ENCODE peak calls at places on chromosomes 3 and 15, in seven cellular contexts. A is uterus, G is GM12878, D is AG04450, R is pancreas, S is ovary, O is sigmoid colon. P is an unnamed sample.

GRCh38 chr3:64321747-64322146 is 96.5 kb upstream of the PRICKLE2 start:
- DNase-seq in A (no peak), G (no peak), D (peak; percentile 48), R (no peak), S (no peak), O (no peak), P (no peak)

GRCh38 chr3:170154569-170155143 is 26.9 kb downstream of the PHC3 start:
- DNase-seq in A (no peak), G (peak; percentile 56), D (no peak), R (no peak), S (no peak), O (no peak), P (no peak)

GRCh38 chr15:31060429-31061140 is 40.9 kb downstream of the TRPM1 start:
- DNase-seq in A (no peak), G (no peak), D (no peak), R (peak; percentile 36), S (no peak), O (no peak), P (no peak)

GRCh38 chr15:33915571-33916407 is 52.5 kb upstream of the CHRM5 start:
- DNase-seq in A (no peak), G (no peak), D (no peak), R (no peak), S (no peak), O (no peak), P (no peak)

GRCh38 chr3:193595939-193596487 is 3.0 kb downstream of the OPA1 start:
- DNase-seq in A (no peak), G (no peak), D (no peak), R (no peak), S (no peak), O (no peak), P (no peak)

GRCh38 chr15:52295421-52295991 is at the start of gene MYO5C:
- DNase-seq in A (peak; percentile 42), G (no peak), D (no peak), R (peak; percentile 96), S (no peak), O (peak; percentile 77), P (peak; percentile 96)

GRCh38 chr15:90187257-90187868 is 13.8 kb upstream of the SEMA4B start:
- DNase-seq in A (no peak), G (no peak), D (no peak), R (no peak), S (peak; percentile 49), O (no peak), P (no peak)

GRCh38 chr3:163779396-163780344 is 1298.6 kb downstream of the SI start:
- DNase-seq in A (no peak), G (no peak), D (no peak), R (no peak), S (no peak), O (no peak), P (no peak)

GRCh38 chr3:43185656-43186375 is 79.9 kb upstream of the POMGNT2 start:
- DNase-seq in A (no peak), G (no peak), D (peak; percentile 65), R (no peak), S (no peak), O (no peak), P (no peak)

GRCh38 chr15:70170096-70170699 is 72.5 kb upstream of the TLE3 start:
- DNase-seq in A (no peak), G (no peak), D (no peak), R (no peak), S (no peak), O (no peak), P (peak; percentile 53)

GRCh38 chr15:86570738-86571137 is 491.1 kb downstream of the AGBL1 start:
- DNase-seq in A (no peak), G (no peak), D (no peak), R (no peak), S (no peak), O (no peak), P (no peak)

GRCh38 chr15:38600241-38600640 is 35.6 kb upstream of the RASGRP1 start:
- DNase-seq in A (no peak), G (no peak), D (no peak), R (no peak), S (no peak), O (no peak), P (no peak)

GRCh38 chr3:15905041-15905440 is 107.3 kb upstream of the ANKRD28 start:
- DNase-seq in A (no peak), G (no peak), D (no peak), R (no peak), S (no peak), O (no peak), P (no peak)

GRCh38 chr15:82680200-82681102 is 29.2 kb downstream of the AP3B2 start:
- DNase-seq in A (no peak), G (no peak), D (no peak), R (peak; percentile 87), S (peak; percentile 71), O (peak; percentile 50), P (peak; percentile 91)

GRCh38 chr3:142586803-142587406 is 8.4 kb upstream of the ATR start:
- DNase-seq in A (no peak), G (no peak), D (peak; percentile 32), R (peak; percentile 30), S (no peak), O (no peak), P (no peak)

GRCh38 chr3:124885466-124886167 is 1.5 kb downstream of the ITGB5 start:
- DNase-seq in A (no peak), G (no peak), D (no peak), R (no peak), S (no peak), O (peak; percentile 63), P (no peak)

GRCh38 chr15:69482686-69483256 is 30.2 kb downstream of the RPLP1 start:
- DNase-seq in A (no peak), G (no peak), D (no peak), R (no peak), S (no peak), O (no peak), P (peak; percentile 16)

GRCh38 chr3:4979401-4980228 is at the start of gene BHLHE40:
- DNase-seq in A (no peak), G (no peak), D (no peak), R (no peak), S (no peak), O (no peak), P (no peak)

DNA sequence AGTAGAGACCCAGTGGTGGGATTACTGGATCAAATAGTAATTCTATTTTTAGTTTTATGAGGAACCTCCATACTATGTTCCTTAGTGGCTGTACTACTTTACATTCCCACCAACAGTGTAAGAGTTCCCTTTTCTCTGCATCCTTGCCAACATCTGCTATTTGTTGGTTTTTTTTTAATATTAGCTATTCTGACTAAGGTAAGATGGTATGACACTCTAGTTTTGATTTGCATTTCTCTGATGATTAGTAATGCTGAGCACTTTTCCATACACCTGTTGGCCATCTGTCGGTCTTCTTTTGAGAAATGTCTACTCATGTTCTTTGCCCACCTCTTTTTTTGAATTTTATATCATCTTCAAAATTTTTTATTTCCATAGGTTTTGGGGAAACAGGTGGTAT is 34.2 kb upstream of the RAP2B start:
- DNase-seq in A (no peak), G (no peak), D (no peak), R (no peak), S (no peak), O (no peak), P (no peak)
- H3K27ac ChIP-seq in A (no peak overlapping the region), G (no peak overlapping the region), D (no peak overlapping the region), R (no peak overlapping the region), S (no peak overlapping the region), O (no peak overlapping the region), P (no peak overlapping the region)

DNA sequence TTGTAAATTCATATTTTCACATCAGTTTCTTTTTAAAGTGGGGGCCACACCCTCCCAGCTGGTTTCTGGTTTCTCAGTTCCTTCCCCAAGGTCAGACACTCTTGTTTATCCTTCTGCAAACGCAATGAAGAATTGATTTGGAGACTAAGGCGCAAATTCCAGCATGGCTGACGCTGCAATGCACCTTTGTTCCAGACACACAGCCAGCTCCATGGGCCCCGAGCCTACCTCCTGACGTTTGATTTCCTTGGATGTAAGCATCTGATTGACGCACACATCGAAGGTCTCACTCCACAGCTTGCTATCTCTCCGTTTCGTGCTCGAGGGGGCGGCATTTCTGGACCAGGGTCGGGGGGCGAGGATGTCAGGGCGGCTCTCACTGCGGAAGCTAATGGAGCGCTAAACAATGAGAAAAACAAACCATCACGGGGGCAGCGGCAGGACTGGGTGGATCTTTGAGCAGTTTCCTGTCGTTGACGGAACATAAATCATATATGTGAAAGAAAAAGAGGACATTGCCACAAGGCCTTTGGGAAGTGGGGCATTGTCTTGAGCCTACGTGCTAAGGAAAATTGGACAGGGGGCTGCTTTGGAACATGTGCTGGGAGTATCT is 46.9 kb downstream of the ARHGEF3 start:
- DNase-seq in A (no peak), G (peak; percentile 34), D (no peak), R (no peak), S (no peak), O (no peak), P (peak; percentile 69)
- H3K4me3 ChIP-seq in A (no peak overlapping the region), G (peak overlapping the region; percentile 72), D (no peak overlapping the region), R (no peak overlapping the region), S (no peak overlapping the region), O (no peak overlapping the region), P (peak overlapping the region; percentile 32)

DNA sequence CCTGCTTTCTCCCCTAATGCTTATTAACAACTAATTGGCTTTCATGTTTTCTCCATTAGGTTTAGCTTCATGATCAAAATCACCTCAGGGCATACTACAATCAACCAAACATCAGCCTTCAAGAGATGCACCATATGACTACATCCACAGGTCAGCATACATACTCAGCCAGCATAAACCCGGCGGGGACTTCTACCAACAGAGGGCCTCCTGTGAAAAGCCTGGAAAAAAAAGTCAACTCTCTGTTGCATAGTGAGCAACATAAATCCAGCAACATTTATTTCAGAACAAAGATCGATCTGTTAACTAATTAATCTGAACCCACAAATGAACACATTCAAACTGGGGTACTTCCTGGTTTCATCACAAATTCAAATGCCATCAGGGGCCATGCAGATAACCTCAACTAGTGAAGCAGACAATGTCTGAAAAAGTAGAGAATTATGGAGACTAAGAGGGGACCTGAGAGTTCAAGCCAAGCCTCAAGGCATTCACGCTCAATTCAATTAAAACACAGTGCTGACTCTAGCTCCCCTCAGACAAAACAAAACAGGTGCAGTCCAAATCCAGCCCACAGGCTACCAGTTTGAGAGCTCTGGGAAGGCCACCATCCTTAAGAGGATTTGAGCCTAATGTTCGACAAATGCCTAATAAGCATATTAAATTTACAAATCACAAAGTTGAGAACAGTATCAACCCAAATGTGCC is 124.5 kb downstream of the MAGI1 start:
- DNase-seq in A (no peak), G (no peak), D (no peak), R (no peak), S (no peak), O (no peak), P (no peak)
- TF ChIP-seq CTCF in A (no peak), G (no peak), D (peak; percentile 40), R (no peak), S (no peak), O (no peak), P (no peak)

GRCh38 chr15:58390118-58390517 is 41.7 kb upstream of the LIPC start:
- DNase-seq in A (no peak), G (no peak), D (no peak), R (no peak), S (no peak), O (no peak), P (no peak)

GRCh38 chr15:58393196-58393790 is 38.5 kb upstream of the LIPC start:
- DNase-seq in A (no peak), G (no peak), D (no peak), R (no peak), S (no peak), O (no peak), P (no peak)

GRCh38 chr15:58391088-58391487 is 40.7 kb upstream of the LIPC start:
- DNase-seq in A (no peak), G (no peak), D (no peak), R (no peak), S (no peak), O (no peak), P (no peak)

GRCh38 chr15:58392141-58392540 is 39.6 kb upstream of the LIPC start:
- DNase-seq in A (no peak), G (no peak), D (no peak), R (no peak), S (no peak), O (no peak), P (no peak)

GRCh38 chr15:58392611-58393161 is 39.1 kb upstream of the LIPC start:
- DNase-seq in A (no peak), G (no peak), D (no peak), R (no peak), S (no peak), O (no peak), P (no peak)
- H3K27ac ChIP-seq in A (peak overlapping the region; percentile 38), G (no peak overlapping the region), D (no peak overlapping the region), R (no peak overlapping the region), S (no peak overlapping the region), O (no peak overlapping the region), P (no peak overlapping the region)

P was measured in upper lobe of right lung.